ENCODE peak calls at places on chromosomes 1 and 21, in nine cellular contexts. P is memory B cell, Y is IMR-90, K is iPS DF 19.7, G is HL-60, S is T-helper 17 cell, J is kidney tubule cell, N is upper lobe of left lung, O is NCI-H146. X is an unnamed sample.

GRCh38 chr1:214548988-214549387 is 2.4 kb downstream of the PTPN14 start:
- DNase-seq in P (no peak), Y (peak; percentile 63), K (no peak), G (no peak), S (no peak), J (peak; percentile 70), N (no peak), O (no peak), X (no peak)

GRCh38 chr1:95731466-95731865 is 497.5 kb downstream of the RWDD3 start:
- DNase-seq in P (no peak), Y (no peak), K (no peak), G (no peak), S (no peak), J (no peak), N (no peak), O (no peak), X (no peak)

GRCh38 chr1:212155219-212155618 is 119.7 kb downstream of the DTL start:
- DNase-seq in P (no peak), Y (no peak), K (no peak), G (no peak), S (no peak), J (no peak), N (no peak), O (no peak), X (no peak)

GRCh38 chr1:53046930-53047329 is 15.1 kb upstream of the PODN start:
- DNase-seq in P (no peak), Y (peak; percentile 64), K (no peak), G (no peak), S (no peak), J (peak; percentile 58), N (no peak), O (peak; percentile 78), X (no peak)

GRCh38 chr1:243421784-243422183 is 165.9 kb downstream of the SDCCAG8 start:
- DNase-seq in P (no peak), Y (peak; percentile 85), K (no peak), G (peak; percentile 85), S (no peak), J (peak; percentile 87), N (no peak), O (no peak), X (peak; percentile 76)

GRCh38 chr1:165539306-165539705 is 4.5 kb upstream of the LRRC52 start:
- DNase-seq in P (no peak), Y (no peak), K (no peak), G (no peak), S (no peak), J (peak; percentile 45), N (no peak), O (no peak), X (no peak)

GRCh38 chr1:206635080-206635982 is at the start of gene DYRK3:
- DNase-seq in P (peak; percentile 77), Y (peak; percentile 92), K (peak; percentile 56), G (peak; percentile 93), S (peak; percentile 81), J (peak; percentile 93), N (peak; percentile 99), O (peak; percentile 93), X (peak; percentile 76)

GRCh38 chr1:92949937-92950817 is 11.1 kb downstream of the DIPK1A start:
- DNase-seq in P (no peak), Y (peak; percentile 65), K (no peak), G (no peak), S (no peak), J (peak; percentile 73), N (no peak), O (no peak), X (peak; percentile 67)

GRCh38 chr21:45524756-45525152 is 17.5 kb downstream of the SLC19A1 start:
- DNase-seq in P (no peak), Y (no peak), K (no peak), G (no peak), S (no peak), J (no peak), N (no peak), O (no peak), X (no peak)

GRCh38 chr1:91091812-91092211 is 70.0 kb upstream of the ZNF644 start:
- DNase-seq in P (no peak), Y (no peak), K (no peak), G (no peak), S (no peak), J (peak; percentile 82), N (no peak), O (no peak), X (no peak)

GRCh38 chr1:199878818-199879217 is 148.7 kb upstream of the NR5A2 start:
- DNase-seq in P (no peak), Y (no peak), K (no peak), G (peak; percentile 35), S (no peak), J (no peak), N (no peak), O (no peak), X (no peak)

GRCh38 chr1:212977781-212978645 is 27.7 kb downstream of the VASH2 start:
- DNase-seq in P (no peak), Y (peak; percentile 19), K (no peak), G (no peak), S (no peak), J (no peak), N (no peak), O (no peak), X (no peak)

GRCh38 chr1:204123376-204123775 is 28.5 kb downstream of the ETNK2 start:
- DNase-seq in P (no peak), Y (peak; percentile 7), K (no peak), G (no peak), S (no peak), J (peak; percentile 17), N (peak; percentile 13), O (no peak), X (no peak)

GRCh38 chr1:10823000-10823401 is 26.6 kb upstream of the CASZ1 start:
- DNase-seq in P (no peak), Y (no peak), K (no peak), G (no peak), S (no peak), J (no peak), N (no peak), O (no peak), X (no peak)